ENCODE peak calls at places on chromosomes 3 and 15, in seven cellular contexts. One of them, this sample, is unnamed.

GRCh38 chr3:195236801-195237570 is 34.0 kb downstream of the XXYLT1 start:
- DNase-seq in stimulated activated CD8-positive, alpha-beta memory T cell treated with anti-CD3 and anti-CD28 coated beads, Interleukin-15, amount 100 ng/mL, for 1 hour: no peak
- DNase-seq in T-helper 2 cell: no peak
- DNase-seq in cardiac muscle cell: no peak
- DNase-seq in HTR-8/SVneo: no peak
- DNase-seq in MG63: no peak
- DNase-seq in brain microvascular endothelial cell: no peak
- DNase-seq in this sample: no peak

GRCh38 chr15:43423793-43424192 is 52.9 kb downstream of the TUBGCP4 start:
- DNase-seq in T-helper 2 cell: no peak
- DNase-seq in brain microvascular endothelial cell: no peak
- DNase-seq in MG63: no peak
- DNase-seq in stimulated activated CD8-positive, alpha-beta memory T cell treated with anti-CD3 and anti-CD28 coated beads, Interleukin-15, amount 100 ng/mL, for 1 hour: no peak
- DNase-seq in cardiac muscle cell: no peak
- DNase-seq in HTR-8/SVneo: no peak
- DNase-seq in this sample: no peak

GRCh38 chr3:133424937-133425869 is 25.3 kb downstream of the BFSP2 start:
- DNase-seq in MG63: no peak
- DNase-seq in brain microvascular endothelial cell: no peak
- DNase-seq in T-helper 2 cell: no peak
- DNase-seq in HTR-8/SVneo: no peak
- DNase-seq in cardiac muscle cell: no peak
- DNase-seq in stimulated activated CD8-positive, alpha-beta memory T cell treated with anti-CD3 and anti-CD28 coated beads, Interleukin-15, amount 100 ng/mL, for 1 hour: no peak
- DNase-seq in this sample: no peak

GRCh38 chr3:99365396-99365795 is 273.0 kb upstream of the COL8A1 start:
- DNase-seq in cardiac muscle cell: no peak
- DNase-seq in MG63: no peak
- DNase-seq in T-helper 2 cell: no peak
- DNase-seq in brain microvascular endothelial cell: no peak
- DNase-seq in HTR-8/SVneo: no peak
- DNase-seq in stimulated activated CD8-positive, alpha-beta memory T cell treated with anti-CD3 and anti-CD28 coated beads, Interleukin-15, amount 100 ng/mL, for 1 hour: no peak
- DNase-seq in this sample: no peak

GRCh38 chr15:71002321-71002720 is 109.7 kb downstream of the LRRC49 start:
- DNase-seq in MG63: no peak
- DNase-seq in cardiac muscle cell: no peak
- DNase-seq in HTR-8/SVneo: no peak
- DNase-seq in T-helper 2 cell: no peak
- DNase-seq in stimulated activated CD8-positive, alpha-beta memory T cell treated with anti-CD3 and anti-CD28 coated beads, Interleukin-15, amount 100 ng/mL, for 1 hour: no peak
- DNase-seq in brain microvascular endothelial cell: no peak
- DNase-seq in this sample: no peak

GRCh38 chr15:89104172-89104564 is 15.9 kb downstream of the ABHD2 start:
- DNase-seq in cardiac muscle cell: no peak
- DNase-seq in brain microvascular endothelial cell: no peak
- DNase-seq in HTR-8/SVneo: no peak
- DNase-seq in stimulated activated CD8-positive, alpha-beta memory T cell treated with anti-CD3 and anti-CD28 coated beads, Interleukin-15, amount 100 ng/mL, for 1 hour: no peak
- DNase-seq in MG63: peak
- DNase-seq in T-helper 2 cell: no peak
- DNase-seq in this sample: no peak

GRCh38 chr15:93038064-93038705 is 50.8 kb downstream of the RGMA start:
- DNase-seq in cardiac muscle cell: no peak
- DNase-seq in MG63: no peak
- DNase-seq in HTR-8/SVneo: no peak
- DNase-seq in T-helper 2 cell: no peak
- DNase-seq in brain microvascular endothelial cell: no peak
- DNase-seq in stimulated activated CD8-positive, alpha-beta memory T cell treated with anti-CD3 and anti-CD28 coated beads, Interleukin-15, amount 100 ng/mL, for 1 hour: no peak
- DNase-seq in this sample: no peak

GRCh38 chr15:99076555-99077308 is 28.1 kb upstream of the SYNM start:
- DNase-seq in brain microvascular endothelial cell: peak
- DNase-seq in cardiac muscle cell: peak
- DNase-seq in T-helper 2 cell: no peak
- DNase-seq in stimulated activated CD8-positive, alpha-beta memory T cell treated with anti-CD3 and anti-CD28 coated beads, Interleukin-15, amount 100 ng/mL, for 1 hour: no peak
- DNase-seq in HTR-8/SVneo: peak
- DNase-seq in MG63: peak
- DNase-seq in this sample: peak

GRCh38 chr3:42751609-42752008 is 21.4 kb downstream of the CCDC13 start:
- DNase-seq in T-helper 2 cell: no peak
- DNase-seq in brain microvascular endothelial cell: no peak
- DNase-seq in MG63: no peak
- DNase-seq in cardiac muscle cell: no peak
- DNase-seq in HTR-8/SVneo: no peak
- DNase-seq in stimulated activated CD8-positive, alpha-beta memory T cell treated with anti-CD3 and anti-CD28 coated beads, Interleukin-15, amount 100 ng/mL, for 1 hour: no peak
- DNase-seq in this sample: no peak